ENCODE peak calls at places on chromosomes 16 and 17, in five cellular contexts. N is endodermal cell, V is A673, B is IMR-90, O is A549. D is an unnamed sample.

GRCh38 chr16:13036600-13036999 is 135.2 kb downstream of the SHISA9 start:
- DNase-seq in N (peak), V (peak), B (peak), O (peak), D (no peak)

GRCh38 chr16:65414284-65414984 is 292.6 kb upstream of the CDH11 start:
- DNase-seq in N (no peak), V (no peak), B (peak), O (no peak), D (peak)

GRCh38 chr17:12973496-12974318 is 44.1 kb downstream of the ELAC2 start:
- DNase-seq in N (peak), V (peak), B (no peak), O (no peak), D (no peak)

GRCh38 chr17:43530303-43531081 is 15.6 kb downstream of the ETV4 start:
- DNase-seq in N (peak), V (peak), B (peak), O (no peak), D (peak)

GRCh38 chr16:898761-899677 is 71.8 kb downstream of the LMF1 start:
- DNase-seq in N (no peak), V (no peak), B (no peak), O (no peak), D (no peak)

GRCh38 chr17:59377410-59377809 is 46.0 kb downstream of the YPEL2 start:
- DNase-seq in N (no peak), V (no peak), B (peak), O (no peak), D (no peak)

GRCh38 chr17:8121531-8122390 is 2.1 kb downstream of the HES7 start:
- DNase-seq in N (peak), V (peak), B (peak), O (peak), D (no peak)

GRCh38 chr17:8175795-8176196 is 384 bp downstream of the TMEM107 start:
- DNase-seq in N (no peak), V (no peak), B (no peak), O (peak), D (no peak)

GRCh38 chr16:49024016-49024415 is 257.6 kb downstream of the CBLN1 start:
- DNase-seq in N (no peak), V (no peak), B (no peak), O (no peak), D (no peak)

GRCh38 chr16:83574388-83574787 is 233.4 kb upstream of the HSBP1 start:
- DNase-seq in N (peak), V (no peak), B (peak), O (no peak), D (peak)

GRCh38 chr17:31446195-31446967 is 54.9 kb downstream of the RAB11FIP4 start:
- DNase-seq in N (no peak), V (no peak), B (no peak), O (peak), D (no peak)

GRCh38 chr16:83345846-83346245 is 461.9 kb upstream of the HSBP1 start:
- DNase-seq in N (no peak), V (no peak), B (no peak), O (no peak), D (no peak)

GRCh38 chr17:66373944-66374817 is 71.8 kb downstream of the PRKCA start:
- DNase-seq in N (peak), V (peak), B (no peak), O (no peak), D (no peak)

GRCh38 chr17:9932481-9932880 is 27.4 kb upstream of the RCVRN start:
- DNase-seq in N (no peak), V (no peak), B (peak), O (peak), D (no peak)

GRCh38 chr17:40344321-40345160 is 20.0 kb downstream of the GJD3 start:
- DNase-seq in N (peak), V (no peak), B (no peak), O (no peak), D (no peak)

GRCh38 chr16:70577256-70577698 is 53.7 kb downstream of the SF3B3 start:
- DNase-seq in N (peak), V (no peak), B (peak), O (no peak), D (no peak)

DNA sequence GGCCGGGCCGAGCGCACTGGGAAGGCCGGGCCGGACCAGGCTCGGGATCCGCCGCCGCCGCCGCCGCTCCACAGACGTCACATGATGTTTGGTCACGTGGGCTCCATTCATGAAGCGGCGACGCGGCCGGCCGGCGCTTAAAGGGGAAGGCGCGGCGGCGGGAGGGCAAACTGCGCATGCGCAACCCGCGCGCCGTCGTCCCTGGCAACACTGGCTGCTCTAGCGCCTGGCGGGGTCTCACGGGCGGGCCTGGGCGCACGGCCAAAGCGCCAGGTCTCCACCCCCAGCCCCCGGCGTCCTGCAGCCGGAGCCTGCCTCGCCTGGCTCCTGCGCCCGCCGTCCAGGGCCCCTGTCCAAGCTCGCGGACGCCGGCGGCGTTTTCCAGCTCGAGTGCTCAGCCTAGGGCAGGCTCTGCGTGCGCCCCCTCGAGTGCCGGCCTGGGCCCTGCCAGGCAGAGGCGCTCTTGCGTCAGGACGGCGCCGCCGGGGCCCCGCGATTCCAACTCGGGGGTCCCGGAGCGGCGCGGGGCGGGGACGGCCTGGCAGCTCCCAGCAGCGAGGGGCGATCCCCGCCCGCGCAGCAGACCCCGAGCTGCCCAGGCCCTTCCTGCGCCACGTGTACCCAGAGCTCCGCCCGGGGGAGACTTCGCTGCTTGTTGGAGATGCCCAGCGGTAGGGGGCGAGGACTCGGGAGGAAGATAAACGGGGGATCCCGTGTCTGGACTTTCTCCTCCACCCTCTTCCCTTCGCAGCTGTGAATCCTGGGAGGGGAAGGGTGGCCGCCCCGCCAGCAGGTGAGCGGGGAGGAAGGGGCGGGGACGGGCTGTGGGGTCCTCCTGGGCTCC is at the start of gene MAFG:
- DNase-seq in N (peak), V (peak), B (peak), O (peak), D (peak)
- TF ChIP-seq CTCF in N (peak), V (peak), B (peak), O (peak), D (peak)

DNA sequence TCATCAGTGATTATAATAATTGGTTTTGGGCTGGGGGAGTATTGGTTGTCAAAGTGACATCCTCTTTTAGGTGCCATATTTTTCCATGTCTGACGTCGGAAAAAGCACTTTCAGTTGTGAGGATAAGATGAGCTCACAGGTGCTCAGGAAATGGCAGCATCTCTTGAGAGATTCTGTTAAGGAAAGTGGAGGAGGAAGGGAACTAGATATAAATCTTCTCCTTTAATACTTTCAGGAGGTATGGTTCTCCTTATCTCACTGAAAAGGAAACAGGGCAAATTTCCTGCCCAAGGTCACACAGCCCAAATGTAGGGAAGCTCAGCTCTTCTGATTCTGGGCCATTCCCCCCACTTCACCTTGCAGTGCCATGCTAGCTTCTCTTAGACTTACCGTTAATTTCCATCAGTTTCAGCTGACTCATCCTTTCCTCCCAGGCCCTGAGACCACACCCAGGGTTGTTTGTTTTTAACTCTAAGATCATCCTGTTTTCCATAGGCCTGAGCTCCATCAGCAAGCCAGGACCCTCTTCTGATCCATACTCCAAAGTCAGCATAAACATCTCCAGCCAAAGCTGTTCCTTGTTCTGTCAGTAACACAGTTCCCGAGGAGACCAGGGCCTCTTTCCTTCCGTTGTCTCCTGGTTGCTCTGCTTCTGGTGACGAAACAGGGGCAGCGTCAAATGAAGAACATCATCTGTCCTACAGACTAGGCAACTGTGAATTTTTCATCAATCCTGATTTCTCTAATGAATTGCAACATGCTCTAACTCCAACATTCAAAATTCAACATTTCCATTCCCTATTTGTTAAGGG is 83.7 kb upstream of the HNF1B start:
- DNase-seq in N (peak), V (no peak), B (peak), O (peak), D (no peak)
- H3K27ac ChIP-seq in N (no peak), V (no peak), B (peak), O (peak), D (no peak)

GRCh38 chr16:84996365-84996764 is 15.0 kb downstream of the ZDHHC7 start:
- DNase-seq in N (no peak), V (no peak), B (no peak), O (no peak), D (no peak)

GRCh38 chr16:84992700-84993075 is 18.6 kb downstream of the ZDHHC7 start:
- DNase-seq in N (no peak), V (no peak), B (no peak), O (no peak), D (no peak)

GRCh38 chr16:84995666-84996065 is 15.7 kb downstream of the ZDHHC7 start:
- DNase-seq in N (no peak), V (no peak), B (no peak), O (no peak), D (no peak)

GRCh38 chr16:84990782-84991181 is 20.6 kb downstream of the ZDHHC7 start:
- DNase-seq in N (no peak), V (no peak), B (no peak), O (no peak), D (no peak)

DNA sequence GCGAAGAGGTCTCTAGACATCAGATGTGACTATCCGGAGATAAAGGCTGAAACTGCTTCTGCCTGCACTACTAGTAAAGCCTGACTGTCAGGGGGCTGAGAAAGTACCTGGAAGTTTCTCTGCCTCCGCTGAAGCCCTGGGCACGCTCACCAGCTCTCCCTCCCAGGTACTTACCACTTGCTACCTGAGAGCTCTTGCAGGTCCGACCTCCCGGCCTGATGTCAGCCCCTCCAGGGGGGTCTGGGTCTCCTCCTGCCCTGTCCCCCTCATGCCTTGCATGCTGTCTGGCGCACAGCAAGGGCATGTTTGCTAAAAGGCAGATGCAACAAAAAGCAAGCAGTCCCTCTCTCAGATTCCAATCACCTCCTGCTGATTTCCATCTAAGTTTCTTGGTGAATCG is 17.4 kb downstream of the ZDHHC7 start:
- DNase-seq in N (no peak), V (no peak), B (no peak), O (no peak), D (no peak)
- H3K4me3 ChIP-seq in N (no peak), V (no peak), B (no peak), O (peak), D (no peak)

GRCh38 chr17:57106107-57106835 is 21.2 kb downstream of the AKAP1 start:
- DNase-seq in N (peak), V (peak), B (no peak), O (peak), D (no peak)
- TF ChIP-seq CTCF in N (peak), V (peak), B (no peak), O (peak), D (peak)

DNA sequence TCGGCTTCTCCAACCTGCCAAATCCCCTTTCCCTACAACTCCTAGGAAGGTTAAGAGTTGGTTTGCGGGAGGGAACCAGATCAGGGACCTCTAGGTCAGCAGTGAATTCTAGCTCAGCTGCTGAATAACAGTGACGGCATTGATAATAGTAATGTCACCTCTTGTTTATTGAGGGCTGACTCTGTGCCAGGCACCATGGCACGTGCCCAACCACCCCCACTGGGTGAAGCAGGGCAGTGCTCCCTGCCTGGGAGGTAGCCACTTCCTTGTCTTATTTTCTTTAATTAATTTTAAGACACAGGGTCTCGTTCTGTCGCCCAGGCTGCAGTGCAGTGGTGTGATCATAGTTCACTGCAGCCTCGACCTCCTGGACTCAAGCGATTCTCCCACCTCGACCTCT is 5.5 kb upstream of the PPL start:
- DNase-seq in N (no peak), V (no peak), B (no peak), O (no peak), D (no peak)
- H3K27ac ChIP-seq in N (no peak), V (no peak), B (peak), O (peak), D (peak)

GRCh38 chr17:19652595-19652994 is 4.0 kb downstream of the ALDH3A2 start:
- DNase-seq in N (no peak), V (no peak), B (no peak), O (no peak), D (no peak)

GRCh38 chr17:19651461-19652238 is 3.1 kb downstream of the ALDH3A2 start:
- DNase-seq in N (no peak), V (peak), B (no peak), O (no peak), D (no peak)

GRCh38 chr17:19647697-19648474 is 665 bp upstream of the ALDH3A2 start:
- DNase-seq in N (peak), V (peak), B (peak), O (peak), D (no peak)

GRCh38 chr17:19648475-19649406 is at the start of gene ALDH3A2:
- DNase-seq in N (peak), V (peak), B (peak), O (peak), D (peak)

DNA sequence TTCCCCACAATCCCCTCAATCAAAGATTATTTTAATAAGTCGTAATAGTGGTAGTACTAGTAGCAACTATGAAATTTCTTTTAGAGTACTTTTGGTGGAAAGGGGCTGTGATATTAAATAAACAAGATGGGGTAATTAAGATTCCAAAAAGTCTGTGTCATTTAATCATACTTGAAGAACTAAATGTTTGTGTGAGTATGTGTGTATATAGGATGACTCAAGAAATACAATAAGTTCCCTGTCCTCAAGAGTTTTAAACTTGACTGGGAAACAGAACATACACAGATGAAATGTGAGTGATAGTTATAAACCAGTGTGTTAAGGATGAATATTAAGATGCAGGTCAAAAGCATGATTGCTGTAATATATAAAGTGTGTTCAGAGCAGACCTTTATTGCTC is 2.3 kb downstream of the ALDH3A2 start:
- DNase-seq in N (no peak), V (no peak), B (peak), O (no peak), D (no peak)
- H3K4me3 ChIP-seq in N (peak), V (no peak), B (no peak), O (peak), D (no peak)

GRCh38 chr17:58210922-58211321 is 8.1 kb downstream of the MKS1 start:
- DNase-seq in N (peak), V (no peak), B (no peak), O (no peak), D (no peak)
- TF ChIP-seq CTCF in N (peak), V (no peak), B (no peak), O (peak), D (no peak)